ENCODE peak calls at places on chromosomes 13 and 19, in ten cellular contexts. I is Caco-2; O is ACHN; T is HTR-8/SVneo; N is mammary epithelial cell; R is HuH-7; C is NCI-H2081; K is Kasumi-1; S is left ventricle myocardium inferior; L is stimulated activated CD8-positive, alpha-beta memory T cell treated with anti-CD3 and anti-CD28 coated beads, Interleukin-12 subunit alpha, Interleukin-12 subunit beta, amount 100 ng/mL, for 1 hour. X is an unnamed sample.
A peak's percentile ranks its signal among the peaks of the same experiment; 100 is the strongest.

GRCh38 chr19:21569497-21569870 is 64.1 kb downstream of the ZNF429 start:
- DNase-seq in L (no peak), K (no peak), S (peak; percentile 54), O (no peak), R (no peak), C (no peak), N (no peak), T (no peak), I (no peak), X (peak; percentile 61)

GRCh38 chr19:41696402-41697197 is 8.5 kb upstream of the CEACAM7 start:
- DNase-seq in C (no peak), N (no peak), L (no peak), K (peak; percentile 37), R (no peak), O (peak; percentile 21), S (no peak), I (peak; percentile 40), T (no peak), X (no peak)

GRCh38 chr13:98322091-98322718 is 145.1 kb upstream of the RNF113B start:
- DNase-seq in C (no peak), S (no peak), N (no peak), K (no peak), O (no peak), R (no peak), L (no peak), I (no peak), T (no peak), X (no peak)

GRCh38 chr13:50596776-50597203 is 246.7 kb downstream of the DLEU7 start:
- DNase-seq in O (no peak), I (no peak), L (no peak), R (no peak), C (no peak), T (no peak), N (no peak), S (no peak), K (no peak), X (no peak)

GRCh38 chr19:33802001-33802400 is 5.3 kb downstream of the KCTD15 start:
- DNase-seq in S (no peak), N (no peak), R (no peak), K (no peak), I (no peak), L (no peak), T (no peak), O (no peak), C (no peak), X (no peak)

GRCh38 chr13:78401833-78402232 is 201.5 kb downstream of the POU4F1 start:
- DNase-seq in O (no peak), L (no peak), S (no peak), N (no peak), K (no peak), I (no peak), R (no peak), C (no peak), T (no peak), X (no peak)

GRCh38 chr13:27926644-27927434 is 7.0 kb downstream of the PDX1 start:
- DNase-seq in L (no peak), O (no peak), I (no peak), S (no peak), C (no peak), N (no peak), R (no peak), K (no peak), T (no peak), X (no peak)

GRCh38 chr19:4910594-4911273 is 1.4 kb downstream of the UHRF1 start:
- DNase-seq in S (no peak), R (no peak), C (peak; percentile 33), T (no peak), O (peak; percentile 15), L (no peak), I (no peak), K (peak; percentile 85), N (no peak), X (no peak)

GRCh38 chr13:40341501-40341900 is 324.9 kb downstream of the FOXO1 start:
- DNase-seq in C (no peak), K (no peak), T (no peak), L (no peak), S (no peak), I (peak; percentile 77), R (no peak), N (no peak), O (no peak), X (no peak)

GRCh38 chr19:47813304-47813994 is 8.3 kb upstream of the CRX start:
- DNase-seq in N (peak; percentile 32), L (peak; percentile 55), K (peak; percentile 61), S (peak; percentile 65), C (no peak), O (peak; percentile 61), I (peak; percentile 85), R (peak; percentile 85), T (peak; percentile 88), X (no peak)

GRCh38 chr13:29583073-29583785 is 12.3 kb downstream of the SLC7A1 start:
- DNase-seq in O (peak; percentile 57), R (no peak), K (no peak), L (no peak), T (peak; percentile 37), S (no peak), I (no peak), N (peak; percentile 73), C (no peak), X (no peak)

GRCh38 chr13:23161176-23161825 is 19.5 kb upstream of the SGCG start:
- DNase-seq in N (no peak), K (no peak), S (no peak), C (no peak), O (no peak), I (no peak), R (no peak), L (no peak), T (no peak), X (no peak)

X was measured in dorsolateral prefrontal cortex.